ENCODE peak calls at places on chromosome 18, in seven cellular contexts. One of them, this sample, is unnamed.

GRCh38 chr18:49393011-49393410 is 67.4 kb downstream of the DYM start:
- DNase-seq in breast epithelium: no peak
- DNase-seq in hepatocyte: no peak
- DNase-seq in GM06990: no peak
- DNase-seq in cardiac fibroblast: no peak
- DNase-seq in A673: no peak
- DNase-seq in brain microvascular endothelial cell: no peak
- DNase-seq in this sample: no peak

GRCh38 chr18:63930774-63931354 is 18.2 kb upstream of the HMSD start:
- DNase-seq in breast epithelium: no peak
- DNase-seq in hepatocyte: no peak
- DNase-seq in GM06990: no peak
- DNase-seq in cardiac fibroblast: no peak
- DNase-seq in A673: no peak
- DNase-seq in brain microvascular endothelial cell: no peak
- DNase-seq in this sample: no peak

GRCh38 chr18:57666818-57667497 is 45.3 kb upstream of the NARS1 start:
- DNase-seq in breast epithelium: no peak
- DNase-seq in hepatocyte: peak
- DNase-seq in GM06990: no peak
- DNase-seq in cardiac fibroblast: peak
- DNase-seq in A673: peak
- DNase-seq in brain microvascular endothelial cell: peak
- DNase-seq in this sample: no peak

GRCh38 chr18:75654928-75655745 is 227.6 kb upstream of the SMIM21 start:
- DNase-seq in breast epithelium: no peak
- DNase-seq in hepatocyte: peak
- DNase-seq in GM06990: no peak
- DNase-seq in cardiac fibroblast: no peak
- DNase-seq in A673: peak
- DNase-seq in brain microvascular endothelial cell: no peak
- DNase-seq in this sample: no peak

GRCh38 chr18:50454379-50455005 is 79.6 kb downstream of the SKA1 start:
- DNase-seq in breast epithelium: no peak
- DNase-seq in hepatocyte: no peak
- DNase-seq in GM06990: no peak
- DNase-seq in cardiac fibroblast: no peak
- DNase-seq in A673: no peak
- DNase-seq in brain microvascular endothelial cell: no peak
- DNase-seq in this sample: no peak

GRCh38 chr18:23231340-23232021 is 96.2 kb downstream of the CABLES1 start:
- DNase-seq in breast epithelium: no peak
- DNase-seq in hepatocyte: peak
- DNase-seq in GM06990: peak
- DNase-seq in cardiac fibroblast: peak
- DNase-seq in A673: peak
- DNase-seq in brain microvascular endothelial cell: peak
- DNase-seq in this sample: peak

GRCh38 chr18:72867721-72868665 is at the start of gene NETO1:
- DNase-seq in breast epithelium: no peak
- DNase-seq in hepatocyte: no peak
- DNase-seq in GM06990: no peak
- DNase-seq in cardiac fibroblast: no peak
- DNase-seq in A673: peak
- DNase-seq in brain microvascular endothelial cell: no peak
- DNase-seq in this sample: no peak

GRCh38 chr18:80175451-80176235 is 66.6 kb downstream of the ADNP2 start:
- DNase-seq in breast epithelium: no peak
- DNase-seq in hepatocyte: no peak
- DNase-seq in GM06990: no peak
- DNase-seq in cardiac fibroblast: no peak
- DNase-seq in A673: no peak
- DNase-seq in brain microvascular endothelial cell: peak
- DNase-seq in this sample: peak

GRCh38 chr18:61337527-61337926 is 4.3 kb downstream of the CDH20 start:
- DNase-seq in breast epithelium: no peak
- DNase-seq in hepatocyte: no peak
- DNase-seq in GM06990: no peak
- DNase-seq in cardiac fibroblast: no peak
- DNase-seq in A673: no peak
- DNase-seq in brain microvascular endothelial cell: no peak
- DNase-seq in this sample: no peak

GRCh38 chr18:76407681-76408080 is 87.4 kb downstream of the ZNF516 start:
- DNase-seq in breast epithelium: no peak
- DNase-seq in hepatocyte: no peak
- DNase-seq in GM06990: no peak
- DNase-seq in cardiac fibroblast: no peak
- DNase-seq in A673: no peak
- DNase-seq in brain microvascular endothelial cell: no peak
- DNase-seq in this sample: no peak

GRCh38 chr18:10291568-10291981 is 162.9 kb upstream of the APCDD1 start:
- DNase-seq in breast epithelium: no peak
- DNase-seq in hepatocyte: peak
- DNase-seq in GM06990: no peak
- DNase-seq in cardiac fibroblast: no peak
- DNase-seq in A673: no peak
- DNase-seq in brain microvascular endothelial cell: peak
- DNase-seq in this sample: no peak

GRCh38 chr18:25109484-25109883 is 242.5 kb downstream of the ZNF521 start:
- DNase-seq in breast epithelium: no peak
- DNase-seq in hepatocyte: no peak
- DNase-seq in GM06990: no peak
- DNase-seq in cardiac fibroblast: no peak
- DNase-seq in A673: no peak
- DNase-seq in brain microvascular endothelial cell: peak
- DNase-seq in this sample: no peak

GRCh38 chr18:41459657-41460056 is 495.4 kb upstream of the PIK3C3 start:
- DNase-seq in breast epithelium: no peak
- DNase-seq in hepatocyte: no peak
- DNase-seq in GM06990: no peak
- DNase-seq in cardiac fibroblast: no peak
- DNase-seq in A673: no peak
- DNase-seq in brain microvascular endothelial cell: no peak
- DNase-seq in this sample: no peak

GRCh38 chr18:65659912-65660311 is 90.9 kb upstream of the CDH7 start:
- DNase-seq in breast epithelium: no peak
- DNase-seq in hepatocyte: no peak
- DNase-seq in GM06990: no peak
- DNase-seq in cardiac fibroblast: no peak
- DNase-seq in A673: no peak
- DNase-seq in brain microvascular endothelial cell: no peak
- DNase-seq in this sample: no peak

GRCh38 chr18:8688428-8688827 is 16.9 kb upstream of the MTCL1 start:
- DNase-seq in breast epithelium: no peak
- DNase-seq in hepatocyte: no peak
- DNase-seq in GM06990: no peak
- DNase-seq in cardiac fibroblast: no peak
- DNase-seq in A673: no peak
- DNase-seq in brain microvascular endothelial cell: no peak
- DNase-seq in this sample: no peak

GRCh38 chr18:67425724-67426123 is 90.8 kb downstream of the DSEL start:
- DNase-seq in breast epithelium: no peak
- DNase-seq in hepatocyte: peak
- DNase-seq in GM06990: no peak
- DNase-seq in cardiac fibroblast: peak
- DNase-seq in A673: no peak
- DNase-seq in brain microvascular endothelial cell: peak
- DNase-seq in this sample: no peak

GRCh38 chr18:66727991-66728390 is 124.1 kb upstream of the CDH19 start:
- DNase-seq in breast epithelium: no peak
- DNase-seq in hepatocyte: no peak
- DNase-seq in GM06990: no peak
- DNase-seq in cardiac fibroblast: peak
- DNase-seq in A673: peak
- DNase-seq in brain microvascular endothelial cell: no peak
- DNase-seq in this sample: no peak

GRCh38 chr18:8699948-8700347 is 5.4 kb upstream of the MTCL1 start:
- DNase-seq in breast epithelium: no peak
- DNase-seq in hepatocyte: no peak
- DNase-seq in GM06990: no peak
- DNase-seq in cardiac fibroblast: peak
- DNase-seq in A673: no peak
- DNase-seq in brain microvascular endothelial cell: no peak
- DNase-seq in this sample: no peak

GRCh38 chr18:499351-500229 is 911 bp downstream of the COLEC12 start:
- DNase-seq in breast epithelium: no peak
- DNase-seq in hepatocyte: peak
- DNase-seq in GM06990: no peak
- DNase-seq in cardiac fibroblast: peak
- DNase-seq in A673: peak
- DNase-seq in brain microvascular endothelial cell: peak
- DNase-seq in this sample: no peak

GRCh38 chr18:28163201-28163778 is 13.6 kb downstream of the CDH2 start:
- DNase-seq in breast epithelium: no peak
- DNase-seq in hepatocyte: no peak
- DNase-seq in GM06990: no peak
- DNase-seq in cardiac fibroblast: peak
- DNase-seq in A673: no peak
- DNase-seq in brain microvascular endothelial cell: peak
- DNase-seq in this sample: no peak

DNA sequence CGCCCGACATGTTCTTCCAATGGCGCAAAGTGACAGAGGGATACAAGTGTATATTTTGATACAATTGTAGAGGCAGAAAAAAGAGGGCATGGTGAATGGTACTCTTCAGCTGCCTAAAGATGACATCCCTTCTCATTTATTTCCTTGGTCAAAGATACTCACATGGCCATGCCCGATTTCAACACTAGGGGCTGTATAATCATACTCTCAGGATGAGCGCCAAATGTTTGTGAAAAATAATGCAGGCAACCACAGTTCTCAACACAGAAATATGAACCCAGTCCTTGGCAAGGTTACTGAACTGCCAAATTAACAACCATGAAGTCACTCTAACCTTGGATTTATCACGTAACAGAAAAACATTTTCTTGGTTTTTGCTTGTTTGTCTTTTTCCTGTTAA is 204.4 kb downstream of the CCDC102B start:
- DNase-seq in breast epithelium: no peak
- DNase-seq in hepatocyte: no peak
- DNase-seq in GM06990: no peak
- DNase-seq in cardiac fibroblast: no peak
- DNase-seq in A673: peak
- DNase-seq in brain microvascular endothelial cell: no peak
- DNase-seq in this sample: peak
- TF ChIP-seq CTCF in breast epithelium: no peak
- TF ChIP-seq CTCF in hepatocyte: no peak
- TF ChIP-seq CTCF in GM06990: peak
- TF ChIP-seq CTCF in cardiac fibroblast: peak
- TF ChIP-seq CTCF in A673: peak
- TF ChIP-seq CTCF in brain microvascular endothelial cell: peak
- TF ChIP-seq CTCF in this sample: peak

DNA sequence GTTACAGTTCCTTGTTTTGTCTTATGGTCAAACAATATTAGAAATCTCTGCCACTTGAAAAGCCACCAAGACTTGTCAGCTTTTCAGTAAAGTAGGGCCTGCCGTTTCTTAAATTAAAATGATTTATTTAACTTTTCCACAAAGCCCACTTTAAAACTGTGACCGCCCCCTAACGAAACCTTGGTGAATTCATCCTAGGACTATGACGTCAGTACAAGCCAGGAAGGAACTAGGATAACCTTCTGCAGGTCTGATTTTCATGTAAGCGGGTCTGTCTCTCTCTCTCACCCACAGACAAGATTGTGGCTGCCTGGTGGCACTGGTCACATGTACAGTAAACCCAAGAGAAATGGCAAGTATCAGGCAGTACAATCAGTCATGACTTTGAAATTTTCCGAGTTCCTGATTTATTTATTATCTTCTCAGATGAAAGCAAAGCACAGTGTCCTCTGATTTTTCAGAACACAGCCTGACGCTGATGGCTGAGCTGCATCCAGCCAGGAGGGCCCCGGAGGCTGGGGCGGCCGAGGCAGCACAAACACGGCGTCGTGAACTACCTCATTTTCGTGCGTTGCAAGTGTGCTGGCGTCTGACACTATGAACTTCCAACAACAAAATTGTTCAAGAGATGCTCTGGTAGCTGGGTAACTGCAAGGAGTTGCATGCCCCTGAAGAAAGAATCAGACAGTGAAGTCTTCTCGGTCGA is 18.9 kb downstream of the SALL3 start:
- DNase-seq in breast epithelium: no peak
- DNase-seq in hepatocyte: no peak
- DNase-seq in GM06990: no peak
- DNase-seq in cardiac fibroblast: no peak
- DNase-seq in A673: peak
- DNase-seq in brain microvascular endothelial cell: no peak
- DNase-seq in this sample: no peak
- TF ChIP-seq CTCF in breast epithelium: no peak
- TF ChIP-seq CTCF in hepatocyte: no peak
- TF ChIP-seq CTCF in GM06990: no peak
- TF ChIP-seq CTCF in cardiac fibroblast: no peak
- TF ChIP-seq CTCF in A673: peak
- TF ChIP-seq CTCF in brain microvascular endothelial cell: no peak
- TF ChIP-seq CTCF in this sample: no peak

GRCh38 chr18:77899972-77900754 is 650.5 kb downstream of the GALR1 start:
- DNase-seq in breast epithelium: no peak
- DNase-seq in hepatocyte: peak
- DNase-seq in GM06990: peak
- DNase-seq in cardiac fibroblast: peak
- DNase-seq in A673: peak
- DNase-seq in brain microvascular endothelial cell: peak
- DNase-seq in this sample: peak

DNA sequence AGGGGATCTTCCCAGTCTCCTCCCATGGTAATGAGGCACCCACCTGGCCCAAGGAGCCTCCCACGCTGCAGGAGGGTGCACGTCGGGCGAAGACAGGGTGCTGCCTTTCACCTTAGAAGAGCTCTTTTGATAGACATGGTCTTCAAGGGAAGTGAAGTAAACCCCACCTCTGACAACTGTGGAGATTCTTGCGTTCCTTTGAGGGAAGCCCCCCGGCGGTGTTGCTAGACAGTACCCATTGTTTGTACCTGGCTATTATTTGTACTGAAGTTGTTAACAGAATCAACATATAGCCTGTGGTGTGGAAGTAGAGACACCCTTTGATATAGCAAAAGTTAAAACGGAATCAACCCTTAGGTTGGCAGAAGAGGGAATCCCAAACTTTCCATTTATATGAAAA is 648.0 kb downstream of the GALR1 start:
- DNase-seq in breast epithelium: no peak
- DNase-seq in hepatocyte: no peak
- DNase-seq in GM06990: no peak
- DNase-seq in cardiac fibroblast: no peak
- DNase-seq in A673: no peak
- DNase-seq in brain microvascular endothelial cell: no peak
- DNase-seq in this sample: no peak
- TF ChIP-seq CTCF in breast epithelium: no peak
- TF ChIP-seq CTCF in hepatocyte: no peak
- TF ChIP-seq CTCF in GM06990: no peak
- TF ChIP-seq CTCF in cardiac fibroblast: no peak
- TF ChIP-seq CTCF in A673: no peak
- TF ChIP-seq CTCF in brain microvascular endothelial cell: no peak
- TF ChIP-seq CTCF in this sample: no peak

DNA sequence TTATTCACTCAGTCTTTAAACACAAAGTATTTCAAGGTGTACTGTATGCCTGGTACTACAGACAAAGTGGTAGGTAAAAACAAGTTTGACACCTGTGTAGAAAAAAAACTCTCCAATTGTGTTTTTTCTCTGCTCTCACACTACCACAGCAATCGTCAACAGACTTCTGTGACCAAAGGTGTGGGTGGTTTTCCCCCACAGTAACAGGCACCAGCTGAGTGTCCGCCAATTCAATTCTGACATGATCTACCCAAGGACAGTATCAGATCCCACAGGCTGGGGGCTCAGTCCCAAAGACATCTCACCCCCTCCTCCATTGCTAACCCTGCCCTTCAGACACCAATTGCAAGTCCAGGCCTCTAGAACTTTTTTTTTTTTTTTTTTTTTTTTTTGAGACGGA is 71.2 kb downstream of the CD226 start:
- DNase-seq in breast epithelium: no peak
- DNase-seq in hepatocyte: no peak
- DNase-seq in GM06990: no peak
- DNase-seq in cardiac fibroblast: no peak
- DNase-seq in A673: no peak
- DNase-seq in brain microvascular endothelial cell: no peak
- DNase-seq in this sample: no peak
- TF ChIP-seq CTCF in breast epithelium: no peak
- TF ChIP-seq CTCF in hepatocyte: no peak
- TF ChIP-seq CTCF in GM06990: no peak
- TF ChIP-seq CTCF in cardiac fibroblast: no peak
- TF ChIP-seq CTCF in A673: no peak
- TF ChIP-seq CTCF in brain microvascular endothelial cell: no peak
- TF ChIP-seq CTCF in this sample: no peak